ENCODE peak calls at places on chromosomes 7 and 10, in nine cellular contexts. One of them, this sample, is unnamed.
A peak's percentile ranks its signal among the peaks of the same experiment; 100 is the strongest.

GRCh38 chr10:64636461-64636860 is 1115.3 kb downstream of the REEP3 start:
- DNase-seq in NCI-H1105: no peak
- DNase-seq in GDM1: no peak
- DNase-seq in germinal center: no peak
- DNase-seq in H1: no peak
- DNase-seq in ACHN: no peak
- DNase-seq in AG10803: no peak
- DNase-seq in spleen: no peak
- DNase-seq in hippocampal formation: peak; percentile 88
- DNase-seq in this sample: no peak

GRCh38 chr10:60798031-60798430 is 19.8 kb downstream of the CDK1 start:
- DNase-seq in NCI-H1105: no peak
- DNase-seq in GDM1: no peak
- DNase-seq in germinal center: no peak
- DNase-seq in H1: no peak
- DNase-seq in ACHN: no peak
- DNase-seq in AG10803: peak; percentile 27
- DNase-seq in spleen: no peak
- DNase-seq in hippocampal formation: no peak
- DNase-seq in this sample: no peak

GRCh38 chr7:156778668-156779067 is 114.3 kb downstream of the LMBR1 start:
- DNase-seq in NCI-H1105: no peak
- DNase-seq in GDM1: no peak
- DNase-seq in germinal center: no peak
- DNase-seq in H1: no peak
- DNase-seq in ACHN: no peak
- DNase-seq in AG10803: no peak
- DNase-seq in spleen: no peak
- DNase-seq in hippocampal formation: no peak
- DNase-seq in this sample: no peak

GRCh38 chr10:20596065-20596760 is 300.9 kb downstream of the NEBL start:
- DNase-seq in NCI-H1105: no peak
- DNase-seq in GDM1: no peak
- DNase-seq in germinal center: no peak
- DNase-seq in H1: no peak
- DNase-seq in ACHN: no peak
- DNase-seq in AG10803: peak; percentile 47
- DNase-seq in spleen: no peak
- DNase-seq in hippocampal formation: no peak
- DNase-seq in this sample: no peak

GRCh38 chr10:109282510-109282909 is 640.8 kb downstream of the XPNPEP1 start:
- DNase-seq in NCI-H1105: no peak
- DNase-seq in GDM1: no peak
- DNase-seq in germinal center: no peak
- DNase-seq in H1: no peak
- DNase-seq in ACHN: peak; percentile 60
- DNase-seq in AG10803: peak; percentile 85
- DNase-seq in spleen: no peak
- DNase-seq in hippocampal formation: no peak
- DNase-seq in this sample: no peak

GRCh38 chr10:119658274-119658673 is 7.1 kb downstream of the BAG3 start:
- DNase-seq in NCI-H1105: no peak
- DNase-seq in GDM1: no peak
- DNase-seq in germinal center: no peak
- DNase-seq in H1: no peak
- DNase-seq in ACHN: peak; percentile 96
- DNase-seq in AG10803: peak; percentile 87
- DNase-seq in spleen: no peak
- DNase-seq in hippocampal formation: peak; percentile 37
- DNase-seq in this sample: no peak

GRCh38 chr10:97901381-97901780 is 51.7 kb downstream of the GOLGA7B start:
- DNase-seq in NCI-H1105: no peak
- DNase-seq in GDM1: no peak
- DNase-seq in germinal center: no peak
- DNase-seq in H1: no peak
- DNase-seq in ACHN: no peak
- DNase-seq in AG10803: no peak
- DNase-seq in spleen: no peak
- DNase-seq in hippocampal formation: no peak
- DNase-seq in this sample: no peak

GRCh38 chr7:30988346-30989005 is 24.7 kb downstream of the GHRHR start:
- DNase-seq in NCI-H1105: no peak
- DNase-seq in GDM1: no peak
- DNase-seq in germinal center: no peak
- DNase-seq in H1: peak; percentile 66
- DNase-seq in ACHN: no peak
- DNase-seq in AG10803: peak; percentile 44
- DNase-seq in spleen: no peak
- DNase-seq in hippocampal formation: peak; percentile 23
- DNase-seq in this sample: no peak

GRCh38 chr7:110877086-110877485 is 213.8 kb upstream of the LRRN3 start:
- DNase-seq in NCI-H1105: no peak
- DNase-seq in GDM1: no peak
- DNase-seq in germinal center: no peak
- DNase-seq in H1: no peak
- DNase-seq in ACHN: no peak
- DNase-seq in AG10803: no peak
- DNase-seq in spleen: no peak
- DNase-seq in hippocampal formation: no peak
- DNase-seq in this sample: no peak

GRCh38 chr7:94445696-94446194 is 51.0 kb downstream of the COL1A2 start:
- DNase-seq in NCI-H1105: no peak
- DNase-seq in GDM1: no peak
- DNase-seq in germinal center: no peak
- DNase-seq in H1: no peak
- DNase-seq in ACHN: no peak
- DNase-seq in AG10803: no peak
- DNase-seq in spleen: no peak
- DNase-seq in hippocampal formation: no peak
- DNase-seq in this sample: no peak

GRCh38 chr7:36607741-36608140 is 116.6 kb downstream of the AOAH start:
- DNase-seq in NCI-H1105: peak; percentile 72
- DNase-seq in GDM1: no peak
- DNase-seq in germinal center: no peak
- DNase-seq in H1: no peak
- DNase-seq in ACHN: no peak
- DNase-seq in AG10803: no peak
- DNase-seq in spleen: no peak
- DNase-seq in hippocampal formation: no peak
- DNase-seq in this sample: no peak

GRCh38 chr7:111697771-111698170 is 135.5 kb upstream of the IMMP2L start:
- DNase-seq in NCI-H1105: no peak
- DNase-seq in GDM1: no peak
- DNase-seq in germinal center: no peak
- DNase-seq in H1: no peak
- DNase-seq in ACHN: no peak
- DNase-seq in AG10803: no peak
- DNase-seq in spleen: no peak
- DNase-seq in hippocampal formation: no peak
- DNase-seq in this sample: no peak

GRCh38 chr7:110119883-110120581 is 970.9 kb upstream of the LRRN3 start:
- DNase-seq in NCI-H1105: no peak
- DNase-seq in GDM1: no peak
- DNase-seq in germinal center: no peak
- DNase-seq in H1: no peak
- DNase-seq in ACHN: no peak
- DNase-seq in AG10803: no peak
- DNase-seq in spleen: no peak
- DNase-seq in hippocampal formation: no peak
- DNase-seq in this sample: no peak

GRCh38 chr10:132970641-132971438 is 28.5 kb upstream of the CFAP46 start:
- DNase-seq in NCI-H1105: no peak
- DNase-seq in GDM1: no peak
- DNase-seq in germinal center: no peak
- DNase-seq in H1: no peak
- DNase-seq in ACHN: no peak
- DNase-seq in AG10803: no peak
- DNase-seq in spleen: peak; percentile 61
- DNase-seq in hippocampal formation: no peak
- DNase-seq in this sample: no peak

GRCh38 chr10:79422178-79422892 is 23.1 kb downstream of the ZCCHC24 start:
- DNase-seq in NCI-H1105: no peak
- DNase-seq in GDM1: no peak
- DNase-seq in germinal center: no peak
- DNase-seq in H1: no peak
- DNase-seq in ACHN: no peak
- DNase-seq in AG10803: peak; percentile 96
- DNase-seq in spleen: peak; percentile 58
- DNase-seq in hippocampal formation: no peak
- DNase-seq in this sample: no peak

GRCh38 chr7:67618569-67619543 is 622.2 kb downstream of the TYW1 start:
- DNase-seq in NCI-H1105: peak; percentile 73
- DNase-seq in GDM1: no peak
- DNase-seq in germinal center: no peak
- DNase-seq in H1: peak; percentile 54
- DNase-seq in ACHN: no peak
- DNase-seq in AG10803: peak; percentile 12
- DNase-seq in spleen: no peak
- DNase-seq in hippocampal formation: no peak
- DNase-seq in this sample: peak; percentile 43

GRCh38 chr7:98520356-98520932 is 96.6 kb upstream of the NPTX2 start:
- DNase-seq in NCI-H1105: no peak
- DNase-seq in GDM1: no peak
- DNase-seq in germinal center: no peak
- DNase-seq in H1: no peak
- DNase-seq in ACHN: no peak
- DNase-seq in AG10803: no peak
- DNase-seq in spleen: peak; percentile 21
- DNase-seq in hippocampal formation: no peak
- DNase-seq in this sample: no peak

GRCh38 chr7:108000875-108001758 is 1.8 kb downstream of the LAMB1 start:
- DNase-seq in NCI-H1105: peak; percentile 17
- DNase-seq in GDM1: no peak
- DNase-seq in germinal center: no peak
- DNase-seq in H1: peak; percentile 77
- DNase-seq in ACHN: peak; percentile 75
- DNase-seq in AG10803: no peak
- DNase-seq in spleen: no peak
- DNase-seq in hippocampal formation: no peak
- DNase-seq in this sample: no peak

GRCh38 chr7:108010377-108010776 is 7.4 kb upstream of the LAMB1 start:
- DNase-seq in NCI-H1105: no peak
- DNase-seq in GDM1: no peak
- DNase-seq in germinal center: no peak
- DNase-seq in H1: no peak
- DNase-seq in ACHN: peak; percentile 74
- DNase-seq in AG10803: no peak
- DNase-seq in spleen: no peak
- DNase-seq in hippocampal formation: no peak
- DNase-seq in this sample: no peak

GRCh38 chr10:89653410-89653828 is 8.4 kb upstream of the PANK1 start:
- DNase-seq in NCI-H1105: no peak
- DNase-seq in GDM1: no peak
- DNase-seq in germinal center: peak; percentile 35
- DNase-seq in H1: no peak
- DNase-seq in ACHN: peak; percentile 94
- DNase-seq in AG10803: peak; percentile 62
- DNase-seq in spleen: no peak
- DNase-seq in hippocampal formation: no peak
- DNase-seq in this sample: no peak

GRCh38 chr7:30159698-30160143 is 24.9 kb downstream of the MTURN start:
- DNase-seq in NCI-H1105: no peak
- DNase-seq in GDM1: peak; percentile 80
- DNase-seq in germinal center: no peak
- DNase-seq in H1: no peak
- DNase-seq in ACHN: peak; percentile 68
- DNase-seq in AG10803: peak; percentile 34
- DNase-seq in spleen: peak; percentile 80
- DNase-seq in hippocampal formation: peak; percentile 36
- DNase-seq in this sample: no peak

GRCh38 chr7:142383826-142384507 is 126.1 kb upstream of the PRSS58 start:
- DNase-seq in NCI-H1105: no peak
- DNase-seq in GDM1: peak; percentile 7
- DNase-seq in germinal center: no peak
- DNase-seq in H1: no peak
- DNase-seq in ACHN: no peak
- DNase-seq in AG10803: no peak
- DNase-seq in spleen: no peak
- DNase-seq in hippocampal formation: no peak
- DNase-seq in this sample: no peak

GRCh38 chr7:96598421-96598820 is 111.2 kb downstream of the SEM1 start:
- DNase-seq in NCI-H1105: peak; percentile 14
- DNase-seq in GDM1: no peak
- DNase-seq in germinal center: no peak
- DNase-seq in H1: no peak
- DNase-seq in ACHN: no peak
- DNase-seq in AG10803: no peak
- DNase-seq in spleen: no peak
- DNase-seq in hippocampal formation: no peak
- DNase-seq in this sample: no peak

GRCh38 chr10:115171392-115171960 is 78.3 kb downstream of the ATRNL1 start:
- DNase-seq in NCI-H1105: peak; percentile 5
- DNase-seq in GDM1: no peak
- DNase-seq in germinal center: peak; percentile 2
- DNase-seq in H1: no peak
- DNase-seq in ACHN: peak; percentile 55
- DNase-seq in AG10803: peak; percentile 12
- DNase-seq in spleen: no peak
- DNase-seq in hippocampal formation: no peak
- DNase-seq in this sample: no peak

GRCh38 chr7:111232249-111233084 is 141.5 kb downstream of the LRRN3 start:
- DNase-seq in NCI-H1105: no peak
- DNase-seq in GDM1: no peak
- DNase-seq in germinal center: no peak
- DNase-seq in H1: no peak
- DNase-seq in ACHN: peak; percentile 78
- DNase-seq in AG10803: peak; percentile 61
- DNase-seq in spleen: no peak
- DNase-seq in hippocampal formation: no peak
- DNase-seq in this sample: no peak

GRCh38 chr10:97771913-97772823 is at the start of gene SFRP5:
- DNase-seq in NCI-H1105: no peak
- DNase-seq in GDM1: no peak
- DNase-seq in germinal center: no peak
- DNase-seq in H1: peak; percentile 71
- DNase-seq in ACHN: no peak
- DNase-seq in AG10803: no peak
- DNase-seq in spleen: no peak
- DNase-seq in hippocampal formation: no peak
- DNase-seq in this sample: no peak

GRCh38 chr10:117933036-117933435 is 113.7 kb downstream of the RAB11FIP2 start:
- DNase-seq in NCI-H1105: no peak
- DNase-seq in GDM1: no peak
- DNase-seq in germinal center: no peak
- DNase-seq in H1: no peak
- DNase-seq in ACHN: no peak
- DNase-seq in AG10803: peak; percentile 26
- DNase-seq in spleen: no peak
- DNase-seq in hippocampal formation: no peak
- DNase-seq in this sample: no peak

GRCh38 chr10:69467928-69468770 is 16.9 kb downstream of the TSPAN15 start:
- DNase-seq in NCI-H1105: no peak
- DNase-seq in GDM1: peak; percentile 28
- DNase-seq in germinal center: no peak
- DNase-seq in H1: no peak
- DNase-seq in ACHN: no peak
- DNase-seq in AG10803: no peak
- DNase-seq in spleen: peak; percentile 69
- DNase-seq in hippocampal formation: no peak
- DNase-seq in this sample: no peak

GRCh38 chr7:74312418-74313021 is 23.3 kb downstream of the CLIP2 start:
- DNase-seq in NCI-H1105: no peak
- DNase-seq in GDM1: no peak
- DNase-seq in germinal center: no peak
- DNase-seq in H1: no peak
- DNase-seq in ACHN: no peak
- DNase-seq in AG10803: no peak
- DNase-seq in spleen: no peak
- DNase-seq in hippocampal formation: no peak
- DNase-seq in this sample: no peak

GRCh38 chr7:156659203-156659602 is 18.6 kb downstream of the RNF32 start:
- DNase-seq in NCI-H1105: no peak
- DNase-seq in GDM1: no peak
- DNase-seq in germinal center: no peak
- DNase-seq in H1: no peak
- DNase-seq in ACHN: no peak
- DNase-seq in AG10803: no peak
- DNase-seq in spleen: no peak
- DNase-seq in hippocampal formation: no peak
- DNase-seq in this sample: no peak

GRCh38 chr7:450741-451140 is 68.9 kb downstream of the PDGFA start:
- DNase-seq in NCI-H1105: no peak
- DNase-seq in GDM1: no peak
- DNase-seq in germinal center: no peak
- DNase-seq in H1: no peak
- DNase-seq in ACHN: no peak
- DNase-seq in AG10803: no peak
- DNase-seq in spleen: peak; percentile 51
- DNase-seq in hippocampal formation: no peak
- DNase-seq in this sample: no peak

This sample was measured in NCI-H2081 treated with DMSO at 0.1 percent for 48 hours.